ENCODE peak calls at places on chromosomes 2 and 18, in nine cellular contexts. W is stomach; H is Panc1; F is activated CD8-positive, alpha-beta T cell treated with anti-CD3 and anti-CD28 coated beads for 36 hours; I is left ventricle myocardium inferior; L is uterus; J is mucosa of descending colon; C is cardiac fibroblast; O is mesothelial cell of epicardium. Q is an unnamed sample.
A peak's percentile ranks its signal among the peaks of the same experiment; 100 is the strongest.

GRCh38 chr2:207993141-207993763 is 32.1 kb downstream of the PLEKHM3 start:
- DNase-seq in J (no peak), O (no peak), F (no peak), I (no peak), L (no peak), W (no peak), H (no peak), C (peak; percentile 73), Q (no peak)

GRCh38 chr2:147824625-147825024 is 20.2 kb upstream of the ACVR2A start:
- DNase-seq in F (no peak), H (no peak), O (no peak), C (no peak), W (no peak), J (no peak), I (no peak), L (no peak), Q (no peak)

GRCh38 chr2:225042800-225043167 is 516 bp upstream of the DOCK10 start:
- DNase-seq in F (no peak), O (no peak), J (no peak), W (no peak), H (no peak), C (peak; percentile 25), L (no peak), I (no peak), Q (no peak)

GRCh38 chr2:70988726-70989648 is 5.7 kb downstream of the TEX261 start:
- DNase-seq in H (no peak), J (peak; percentile 11), O (no peak), I (no peak), F (no peak), W (no peak), C (no peak), L (no peak), Q (no peak)

GRCh38 chr2:85887566-85888019 is 1.2 kb downstream of the ST3GAL5 start:
- DNase-seq in I (peak; percentile 57), L (peak; percentile 62), H (no peak), C (peak; percentile 48), O (no peak), F (peak; percentile 70), W (peak; percentile 53), J (peak; percentile 59), Q (peak; percentile 78)

GRCh38 chr18:37487400-37487831 is 78.2 kb downstream of the CELF4 start:
- DNase-seq in F (no peak), O (no peak), W (no peak), J (no peak), L (no peak), H (no peak), C (no peak), I (no peak), Q (no peak)

GRCh38 chr2:203603451-203604389 is 68.6 kb upstream of the RAPH1 start:
- DNase-seq in W (no peak), I (no peak), C (no peak), L (no peak), O (no peak), J (no peak), H (no peak), F (no peak), Q (no peak)

GRCh38 chr2:8803658-8804379 is 33.6 kb downstream of the KIDINS220 start:
- DNase-seq in L (no peak), O (no peak), C (peak; percentile 96), W (peak; percentile 62), I (no peak), H (peak; percentile 88), F (peak; percentile 68), J (peak; percentile 46), Q (no peak)

GRCh38 chr18:58991127-58991798 is 126.6 kb downstream of the ZNF532 start:
- DNase-seq in W (no peak), F (peak; percentile 5), C (peak; percentile 44), O (no peak), L (no peak), I (no peak), J (no peak), H (no peak), Q (no peak)

GRCh38 chr2:45578056-45578843 is 32.8 kb downstream of the SRBD1 start:
- DNase-seq in J (peak; percentile 30), L (no peak), I (no peak), F (peak; percentile 46), O (no peak), H (peak; percentile 1), W (no peak), C (peak; percentile 80), Q (peak; percentile 56)

GRCh38 chr18:35143615-35144596 is 96.9 kb upstream of the ZNF397 start:
- DNase-seq in O (no peak), H (peak; percentile 30), F (peak; percentile 51), I (no peak), C (peak; percentile 69), L (peak; percentile 54), J (peak; percentile 50), W (peak; percentile 60), Q (peak; percentile 75)

GRCh38 chr18:46387426-46388131 is 269.4 kb downstream of the LOXHD1 start:
- DNase-seq in F (no peak), I (no peak), H (no peak), C (no peak), W (no peak), J (no peak), O (no peak), L (no peak), Q (no peak)

GRCh38 chr2:64035067-64035942 is 16.1 kb upstream of the VPS54 start:
- DNase-seq in J (no peak), I (no peak), H (no peak), F (peak; percentile 50), L (no peak), C (no peak), O (no peak), W (no peak), Q (no peak)

GRCh38 chr18:55402731-55403405 is 185.1 kb downstream of the TCF4 start:
- DNase-seq in I (no peak), L (no peak), F (no peak), W (no peak), O (no peak), H (no peak), J (no peak), C (peak; percentile 73), Q (no peak)

GRCh38 chr2:175690113-175690716 is 311.9 kb downstream of the LNPK start:
- DNase-seq in W (no peak), O (no peak), L (peak; percentile 22), F (peak; percentile 47), C (peak; percentile 83), H (peak; percentile 66), I (no peak), J (no peak), Q (no peak)

GRCh38 chr18:39348757-39349156 is 1783.2 kb upstream of the CELF4 start:
- DNase-seq in L (no peak), O (no peak), W (no peak), H (no peak), F (no peak), C (no peak), J (no peak), I (no peak), Q (no peak)

GRCh38 chr18:58793361-58793760 is 71.3 kb upstream of the ZNF532 start:
- DNase-seq in W (no peak), C (peak; percentile 97), H (no peak), O (no peak), I (no peak), F (no peak), L (peak; percentile 35), J (no peak), Q (no peak)

GRCh38 chr2:203830294-203831055 is 37.1 kb upstream of the CTLA4 start:
- DNase-seq in F (peak; percentile 84), C (no peak), H (no peak), I (no peak), W (no peak), J (no peak), L (no peak), O (no peak), Q (no peak)

GRCh38 chr2:179239838-179240237 is 24.8 kb downstream of the SESTD1 start:
- DNase-seq in I (no peak), O (no peak), W (no peak), F (no peak), C (no peak), L (no peak), H (no peak), J (no peak), Q (no peak)

GRCh38 chr2:179243046-179243445 is 21.6 kb downstream of the SESTD1 start:
- DNase-seq in L (no peak), J (no peak), O (no peak), C (no peak), I (no peak), F (no peak), W (no peak), H (no peak), Q (no peak)

GRCh38 chr2:179239194-179239593 is 25.4 kb downstream of the SESTD1 start:
- DNase-seq in C (peak; percentile 49), F (no peak), L (no peak), J (no peak), W (no peak), O (no peak), H (no peak), I (no peak), Q (no peak)

GRCh38 chr2:179238027-179238426 is 26.6 kb downstream of the SESTD1 start:
- DNase-seq in H (no peak), J (no peak), O (no peak), F (no peak), C (no peak), W (no peak), L (no peak), I (no peak), Q (no peak)

GRCh38 chr2:179240481-179241451 is 23.9 kb downstream of the SESTD1 start:
- DNase-seq in W (no peak), L (no peak), I (no peak), O (no peak), J (no peak), H (no peak), C (no peak), F (no peak), Q (no peak)
- TF ChIP-seq CTCF in W (no peak), L (no peak), I (no peak), O (no peak), J (no peak), H (peak; percentile 49), C (peak; percentile 14), F (no peak), Q (no peak)

DNA sequence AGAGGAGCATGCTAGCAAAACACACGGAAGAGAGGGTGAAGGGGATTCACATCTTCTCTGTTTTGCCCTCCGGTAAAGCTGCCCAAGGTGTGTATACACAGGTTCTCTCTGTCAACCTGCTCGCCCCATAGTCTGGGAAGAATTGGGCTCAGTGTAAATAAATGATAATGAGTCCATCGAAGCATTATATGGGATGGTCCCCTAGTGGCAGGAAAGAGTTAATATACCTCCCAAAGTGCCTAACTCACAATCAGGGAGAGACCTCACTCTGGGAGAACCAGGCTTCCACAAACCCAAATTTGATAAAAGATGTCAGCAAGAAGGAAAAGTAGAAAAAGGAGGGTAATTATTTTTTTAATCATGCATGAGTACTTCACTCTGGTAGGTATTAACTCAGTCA is 262.2 kb upstream of the ZNF521 start:
- DNase-seq in O (no peak), C (no peak), H (no peak), I (no peak), L (no peak), W (no peak), F (no peak), J (no peak), Q (no peak)
- TF ChIP-seq CTCF in O (no peak), C (no peak), H (no peak), I (no peak), L (no peak), W (no peak), F (no peak), J (no peak), Q (no peak)

GRCh38 chr18:33210575-33211189 is 229.8 kb downstream of the CCDC178 start:
- DNase-seq in H (no peak), I (no peak), O (no peak), L (no peak), F (no peak), W (no peak), C (peak; percentile 51), J (no peak), Q (no peak)
- TF ChIP-seq CTCF in H (peak; percentile 76), I (peak; percentile 52), O (peak; percentile 66), L (no peak), F (no peak), W (no peak), C (peak; percentile 53), J (no peak), Q (peak; percentile 37)

GRCh38 chr2:236257171-236257570 is 7.0 kb downstream of the ASB18 start:
- DNase-seq in C (no peak), O (no peak), J (no peak), H (no peak), F (no peak), L (no peak), W (no peak), I (no peak), Q (no peak)
- TF ChIP-seq CTCF in C (no peak), O (no peak), J (no peak), H (no peak), F (no peak), L (no peak), W (no peak), I (no peak), Q (no peak)

Q was measured in Peyer's patch.